ENCODE peak calls at places on chromosome 11, in seven cellular contexts. One of them, this sample, is unnamed.
A peak's percentile ranks its signal among the peaks of the same experiment; 100 is the strongest.

GRCh38 chr11:71446942-71447688 is 1.1 kb downstream of the DHCR7 start:
- DNase-seq in CD8-positive, alpha-beta T cell: no peak
- DNase-seq in stimulated activated CD8-positive, alpha-beta memory T cell treated with anti-CD3 and anti-CD28 coated beads, Interleukin-7, amount 100 ng/mL, for 24 hours: no peak
- DNase-seq in heart left ventricle: no peak
- DNase-seq in GM04504: peak; percentile 26
- DNase-seq in stimulated activated naive CD8-positive, alpha-beta T cell treated with anti-CD3 and anti-CD28 coated beads, Interleukin-15, amount 100 ng/mL, for 72 hours: no peak
- DNase-seq in COR-L47: no peak
- DNase-seq in this sample: no peak

GRCh38 chr11:117999354-117999993 is 13.3 kb downstream of the IL10RA start:
- DNase-seq in CD8-positive, alpha-beta T cell: no peak
- DNase-seq in stimulated activated CD8-positive, alpha-beta memory T cell treated with anti-CD3 and anti-CD28 coated beads, Interleukin-7, amount 100 ng/mL, for 24 hours: no peak
- DNase-seq in heart left ventricle: no peak
- DNase-seq in GM04504: no peak
- DNase-seq in stimulated activated naive CD8-positive, alpha-beta T cell treated with anti-CD3 and anti-CD28 coated beads, Interleukin-15, amount 100 ng/mL, for 72 hours: no peak
- DNase-seq in COR-L47: no peak
- DNase-seq in this sample: no peak

GRCh38 chr11:102846292-102846691 is 2.9 kb upstream of the MMP3 start:
- DNase-seq in CD8-positive, alpha-beta T cell: no peak
- DNase-seq in stimulated activated CD8-positive, alpha-beta memory T cell treated with anti-CD3 and anti-CD28 coated beads, Interleukin-7, amount 100 ng/mL, for 24 hours: no peak
- DNase-seq in heart left ventricle: no peak
- DNase-seq in GM04504: no peak
- DNase-seq in stimulated activated naive CD8-positive, alpha-beta T cell treated with anti-CD3 and anti-CD28 coated beads, Interleukin-15, amount 100 ng/mL, for 72 hours: no peak
- DNase-seq in COR-L47: no peak
- DNase-seq in this sample: no peak

GRCh38 chr11:62830904-62831519 is 839 bp downstream of the STX5 start:
- DNase-seq in CD8-positive, alpha-beta T cell: no peak
- DNase-seq in stimulated activated CD8-positive, alpha-beta memory T cell treated with anti-CD3 and anti-CD28 coated beads, Interleukin-7, amount 100 ng/mL, for 24 hours: peak; percentile 4
- DNase-seq in heart left ventricle: no peak
- DNase-seq in GM04504: no peak
- DNase-seq in stimulated activated naive CD8-positive, alpha-beta T cell treated with anti-CD3 and anti-CD28 coated beads, Interleukin-15, amount 100 ng/mL, for 72 hours: no peak
- DNase-seq in COR-L47: peak; percentile 39
- DNase-seq in this sample: no peak

GRCh38 chr11:12768731-12769673 is 94.8 kb downstream of the TEAD1 start:
- DNase-seq in CD8-positive, alpha-beta T cell: no peak
- DNase-seq in stimulated activated CD8-positive, alpha-beta memory T cell treated with anti-CD3 and anti-CD28 coated beads, Interleukin-7, amount 100 ng/mL, for 24 hours: no peak
- DNase-seq in heart left ventricle: no peak
- DNase-seq in GM04504: no peak
- DNase-seq in stimulated activated naive CD8-positive, alpha-beta T cell treated with anti-CD3 and anti-CD28 coated beads, Interleukin-15, amount 100 ng/mL, for 72 hours: no peak
- DNase-seq in COR-L47: no peak
- DNase-seq in this sample: no peak

GRCh38 chr11:43278302-43278956 is 33.4 kb upstream of the API5 start:
- DNase-seq in CD8-positive, alpha-beta T cell: no peak
- DNase-seq in stimulated activated CD8-positive, alpha-beta memory T cell treated with anti-CD3 and anti-CD28 coated beads, Interleukin-7, amount 100 ng/mL, for 24 hours: no peak
- DNase-seq in heart left ventricle: no peak
- DNase-seq in GM04504: no peak
- DNase-seq in stimulated activated naive CD8-positive, alpha-beta T cell treated with anti-CD3 and anti-CD28 coated beads, Interleukin-15, amount 100 ng/mL, for 72 hours: no peak
- DNase-seq in COR-L47: peak; percentile 22
- DNase-seq in this sample: no peak

GRCh38 chr11:117230286-117230961 is 1.4 kb downstream of the PCSK7 start:
- DNase-seq in CD8-positive, alpha-beta T cell: peak; percentile 29
- DNase-seq in stimulated activated CD8-positive, alpha-beta memory T cell treated with anti-CD3 and anti-CD28 coated beads, Interleukin-7, amount 100 ng/mL, for 24 hours: peak; percentile 12
- DNase-seq in heart left ventricle: no peak
- DNase-seq in GM04504: no peak
- DNase-seq in stimulated activated naive CD8-positive, alpha-beta T cell treated with anti-CD3 and anti-CD28 coated beads, Interleukin-15, amount 100 ng/mL, for 72 hours: peak; percentile 60
- DNase-seq in COR-L47: no peak
- DNase-seq in this sample: no peak

GRCh38 chr11:11706022-11706421 is 84.2 kb upstream of the GALNT18 start:
- DNase-seq in CD8-positive, alpha-beta T cell: no peak
- DNase-seq in stimulated activated CD8-positive, alpha-beta memory T cell treated with anti-CD3 and anti-CD28 coated beads, Interleukin-7, amount 100 ng/mL, for 24 hours: no peak
- DNase-seq in heart left ventricle: no peak
- DNase-seq in GM04504: no peak
- DNase-seq in stimulated activated naive CD8-positive, alpha-beta T cell treated with anti-CD3 and anti-CD28 coated beads, Interleukin-15, amount 100 ng/mL, for 72 hours: no peak
- DNase-seq in COR-L47: no peak
- DNase-seq in this sample: no peak

GRCh38 chr11:118142081-118142480 is 10.5 kb downstream of the SCN4B start:
- DNase-seq in CD8-positive, alpha-beta T cell: no peak
- DNase-seq in stimulated activated CD8-positive, alpha-beta memory T cell treated with anti-CD3 and anti-CD28 coated beads, Interleukin-7, amount 100 ng/mL, for 24 hours: no peak
- DNase-seq in heart left ventricle: no peak
- DNase-seq in GM04504: no peak
- DNase-seq in stimulated activated naive CD8-positive, alpha-beta T cell treated with anti-CD3 and anti-CD28 coated beads, Interleukin-15, amount 100 ng/mL, for 72 hours: no peak
- DNase-seq in COR-L47: no peak
- DNase-seq in this sample: no peak

GRCh38 chr11:69444381-69445130 is 36.9 kb upstream of the LINC01488 start:
- DNase-seq in CD8-positive, alpha-beta T cell: no peak
- DNase-seq in stimulated activated CD8-positive, alpha-beta memory T cell treated with anti-CD3 and anti-CD28 coated beads, Interleukin-7, amount 100 ng/mL, for 24 hours: no peak
- DNase-seq in heart left ventricle: peak; percentile 68
- DNase-seq in GM04504: peak; percentile 89
- DNase-seq in stimulated activated naive CD8-positive, alpha-beta T cell treated with anti-CD3 and anti-CD28 coated beads, Interleukin-15, amount 100 ng/mL, for 72 hours: no peak
- DNase-seq in COR-L47: no peak
- DNase-seq in this sample: peak; percentile 70

GRCh38 chr11:10076458-10077141 is 217.4 kb downstream of the SBF2 start:
- DNase-seq in CD8-positive, alpha-beta T cell: no peak
- DNase-seq in stimulated activated CD8-positive, alpha-beta memory T cell treated with anti-CD3 and anti-CD28 coated beads, Interleukin-7, amount 100 ng/mL, for 24 hours: no peak
- DNase-seq in heart left ventricle: peak; percentile 70
- DNase-seq in GM04504: peak; percentile 11
- DNase-seq in stimulated activated naive CD8-positive, alpha-beta T cell treated with anti-CD3 and anti-CD28 coated beads, Interleukin-15, amount 100 ng/mL, for 72 hours: peak; percentile 26
- DNase-seq in COR-L47: no peak
- DNase-seq in this sample: peak; percentile 75

GRCh38 chr11:134562941-134563471 is 151.0 kb upstream of the B3GAT1 start:
- DNase-seq in CD8-positive, alpha-beta T cell: no peak
- DNase-seq in stimulated activated CD8-positive, alpha-beta memory T cell treated with anti-CD3 and anti-CD28 coated beads, Interleukin-7, amount 100 ng/mL, for 24 hours: no peak
- DNase-seq in heart left ventricle: no peak
- DNase-seq in GM04504: no peak
- DNase-seq in stimulated activated naive CD8-positive, alpha-beta T cell treated with anti-CD3 and anti-CD28 coated beads, Interleukin-15, amount 100 ng/mL, for 72 hours: no peak
- DNase-seq in COR-L47: no peak
- DNase-seq in this sample: no peak

GRCh38 chr11:27720277-27720830 is 20.1 kb upstream of the BDNF start:
- DNase-seq in CD8-positive, alpha-beta T cell: no peak
- DNase-seq in stimulated activated CD8-positive, alpha-beta memory T cell treated with anti-CD3 and anti-CD28 coated beads, Interleukin-7, amount 100 ng/mL, for 24 hours: no peak
- DNase-seq in heart left ventricle: no peak
- DNase-seq in GM04504: no peak
- DNase-seq in stimulated activated naive CD8-positive, alpha-beta T cell treated with anti-CD3 and anti-CD28 coated beads, Interleukin-15, amount 100 ng/mL, for 72 hours: no peak
- DNase-seq in COR-L47: no peak
- DNase-seq in this sample: no peak

GRCh38 chr11:57504511-57504910 is 11.0 kb downstream of the SLC43A1 start:
- DNase-seq in CD8-positive, alpha-beta T cell: no peak
- DNase-seq in stimulated activated CD8-positive, alpha-beta memory T cell treated with anti-CD3 and anti-CD28 coated beads, Interleukin-7, amount 100 ng/mL, for 24 hours: no peak
- DNase-seq in heart left ventricle: no peak
- DNase-seq in GM04504: no peak
- DNase-seq in stimulated activated naive CD8-positive, alpha-beta T cell treated with anti-CD3 and anti-CD28 coated beads, Interleukin-15, amount 100 ng/mL, for 72 hours: no peak
- DNase-seq in COR-L47: no peak
- DNase-seq in this sample: no peak

GRCh38 chr11:10414659-10415058 is 40.4 kb upstream of the AMPD3 start:
- DNase-seq in CD8-positive, alpha-beta T cell: no peak
- DNase-seq in stimulated activated CD8-positive, alpha-beta memory T cell treated with anti-CD3 and anti-CD28 coated beads, Interleukin-7, amount 100 ng/mL, for 24 hours: no peak
- DNase-seq in heart left ventricle: peak; percentile 51
- DNase-seq in GM04504: no peak
- DNase-seq in stimulated activated naive CD8-positive, alpha-beta T cell treated with anti-CD3 and anti-CD28 coated beads, Interleukin-15, amount 100 ng/mL, for 72 hours: no peak
- DNase-seq in COR-L47: no peak
- DNase-seq in this sample: peak; percentile 52

GRCh38 chr11:61150656-61151544 is 10.3 kb downstream of the VPS37C start:
- DNase-seq in CD8-positive, alpha-beta T cell: no peak
- DNase-seq in stimulated activated CD8-positive, alpha-beta memory T cell treated with anti-CD3 and anti-CD28 coated beads, Interleukin-7, amount 100 ng/mL, for 24 hours: no peak
- DNase-seq in heart left ventricle: no peak
- DNase-seq in GM04504: no peak
- DNase-seq in stimulated activated naive CD8-positive, alpha-beta T cell treated with anti-CD3 and anti-CD28 coated beads, Interleukin-15, amount 100 ng/mL, for 72 hours: no peak
- DNase-seq in COR-L47: no peak
- DNase-seq in this sample: no peak

GRCh38 chr11:117228091-117228490 is 3.8 kb downstream of the PCSK7 start:
- DNase-seq in CD8-positive, alpha-beta T cell: no peak
- DNase-seq in stimulated activated CD8-positive, alpha-beta memory T cell treated with anti-CD3 and anti-CD28 coated beads, Interleukin-7, amount 100 ng/mL, for 24 hours: no peak
- DNase-seq in heart left ventricle: no peak
- DNase-seq in GM04504: no peak
- DNase-seq in stimulated activated naive CD8-positive, alpha-beta T cell treated with anti-CD3 and anti-CD28 coated beads, Interleukin-15, amount 100 ng/mL, for 72 hours: no peak
- DNase-seq in COR-L47: no peak
- DNase-seq in this sample: no peak

GRCh38 chr11:18567081-18567480 is 21.5 kb downstream of the UEVLD start:
- DNase-seq in CD8-positive, alpha-beta T cell: no peak
- DNase-seq in stimulated activated CD8-positive, alpha-beta memory T cell treated with anti-CD3 and anti-CD28 coated beads, Interleukin-7, amount 100 ng/mL, for 24 hours: no peak
- DNase-seq in heart left ventricle: no peak
- DNase-seq in GM04504: no peak
- DNase-seq in stimulated activated naive CD8-positive, alpha-beta T cell treated with anti-CD3 and anti-CD28 coated beads, Interleukin-15, amount 100 ng/mL, for 72 hours: no peak
- DNase-seq in COR-L47: no peak
- DNase-seq in this sample: no peak

GRCh38 chr11:92845390-92846185 is 123.9 kb upstream of the MTNR1B start:
- DNase-seq in CD8-positive, alpha-beta T cell: no peak
- DNase-seq in stimulated activated CD8-positive, alpha-beta memory T cell treated with anti-CD3 and anti-CD28 coated beads, Interleukin-7, amount 100 ng/mL, for 24 hours: no peak
- DNase-seq in heart left ventricle: no peak
- DNase-seq in GM04504: no peak
- DNase-seq in stimulated activated naive CD8-positive, alpha-beta T cell treated with anti-CD3 and anti-CD28 coated beads, Interleukin-15, amount 100 ng/mL, for 72 hours: no peak
- DNase-seq in COR-L47: no peak
- DNase-seq in this sample: no peak

GRCh38 chr11:1257916-1258315 is 35.0 kb downstream of the MUC5B start:
- DNase-seq in CD8-positive, alpha-beta T cell: no peak
- DNase-seq in stimulated activated CD8-positive, alpha-beta memory T cell treated with anti-CD3 and anti-CD28 coated beads, Interleukin-7, amount 100 ng/mL, for 24 hours: no peak
- DNase-seq in heart left ventricle: no peak
- DNase-seq in GM04504: no peak
- DNase-seq in stimulated activated naive CD8-positive, alpha-beta T cell treated with anti-CD3 and anti-CD28 coated beads, Interleukin-15, amount 100 ng/mL, for 72 hours: no peak
- DNase-seq in COR-L47: no peak
- DNase-seq in this sample: no peak

GRCh38 chr11:59173080-59173963 is 1.4 kb downstream of the DTX4 start:
- DNase-seq in CD8-positive, alpha-beta T cell: no peak
- DNase-seq in stimulated activated CD8-positive, alpha-beta memory T cell treated with anti-CD3 and anti-CD28 coated beads, Interleukin-7, amount 100 ng/mL, for 24 hours: no peak
- DNase-seq in heart left ventricle: no peak
- DNase-seq in GM04504: no peak
- DNase-seq in stimulated activated naive CD8-positive, alpha-beta T cell treated with anti-CD3 and anti-CD28 coated beads, Interleukin-15, amount 100 ng/mL, for 72 hours: no peak
- DNase-seq in COR-L47: no peak
- DNase-seq in this sample: no peak

GRCh38 chr11:29282088-29282487 is 734.7 kb downstream of the KCNA4 start:
- DNase-seq in CD8-positive, alpha-beta T cell: no peak
- DNase-seq in stimulated activated CD8-positive, alpha-beta memory T cell treated with anti-CD3 and anti-CD28 coated beads, Interleukin-7, amount 100 ng/mL, for 24 hours: no peak
- DNase-seq in heart left ventricle: no peak
- DNase-seq in GM04504: peak; percentile 78
- DNase-seq in stimulated activated naive CD8-positive, alpha-beta T cell treated with anti-CD3 and anti-CD28 coated beads, Interleukin-15, amount 100 ng/mL, for 72 hours: no peak
- DNase-seq in COR-L47: no peak
- DNase-seq in this sample: no peak

GRCh38 chr11:59668188-59668949 is 468 bp downstream of the PATL1 start:
- DNase-seq in CD8-positive, alpha-beta T cell: no peak
- DNase-seq in stimulated activated CD8-positive, alpha-beta memory T cell treated with anti-CD3 and anti-CD28 coated beads, Interleukin-7, amount 100 ng/mL, for 24 hours: peak; percentile 44
- DNase-seq in heart left ventricle: peak; percentile 71
- DNase-seq in GM04504: peak; percentile 10
- DNase-seq in stimulated activated naive CD8-positive, alpha-beta T cell treated with anti-CD3 and anti-CD28 coated beads, Interleukin-15, amount 100 ng/mL, for 72 hours: no peak
- DNase-seq in COR-L47: peak; percentile 29
- DNase-seq in this sample: peak; percentile 43

GRCh38 chr11:44338721-44339529 is 29.0 kb upstream of the ALX4 start:
- DNase-seq in CD8-positive, alpha-beta T cell: no peak
- DNase-seq in stimulated activated CD8-positive, alpha-beta memory T cell treated with anti-CD3 and anti-CD28 coated beads, Interleukin-7, amount 100 ng/mL, for 24 hours: no peak
- DNase-seq in heart left ventricle: no peak
- DNase-seq in GM04504: no peak
- DNase-seq in stimulated activated naive CD8-positive, alpha-beta T cell treated with anti-CD3 and anti-CD28 coated beads, Interleukin-15, amount 100 ng/mL, for 72 hours: no peak
- DNase-seq in COR-L47: peak; percentile 42
- DNase-seq in this sample: no peak

GRCh38 chr11:113274708-113275582 is 39.4 kb upstream of the TTC12 start:
- DNase-seq in CD8-positive, alpha-beta T cell: no peak
- DNase-seq in stimulated activated CD8-positive, alpha-beta memory T cell treated with anti-CD3 and anti-CD28 coated beads, Interleukin-7, amount 100 ng/mL, for 24 hours: no peak
- DNase-seq in heart left ventricle: no peak
- DNase-seq in GM04504: no peak
- DNase-seq in stimulated activated naive CD8-positive, alpha-beta T cell treated with anti-CD3 and anti-CD28 coated beads, Interleukin-15, amount 100 ng/mL, for 72 hours: no peak
- DNase-seq in COR-L47: no peak
- DNase-seq in this sample: no peak

This sample was measured in left ventricle myocardium inferior.